ENCODE peak calls at places on chromosome 6, in nine cellular contexts. I is endothelial cell of umbilical vein, Y is breast epithelium, V is K562, H is stomach, U is H1, E is GM12878, M is spleen, C is HCT116. S is an unnamed sample.

GRCh38 chr6:148414836-148415235 is 72.2 kb downstream of the SASH1 start:
- DNase-seq in I (peak), Y (no peak), V (no peak), H (no peak), U (no peak), E (no peak), M (no peak), C (no peak), S (no peak)

GRCh38 chr6:115765966-115766365 is 294.7 kb downstream of the FRK start:
- DNase-seq in I (no peak), Y (no peak), V (no peak), H (no peak), U (no peak), E (no peak), M (no peak), C (no peak), S (no peak)

GRCh38 chr6:169990095-169991030 is 238.9 kb downstream of the ERMARD start:
- DNase-seq in I (peak), Y (no peak), V (no peak), H (peak), U (no peak), E (no peak), M (peak), C (no peak), S (peak)

GRCh38 chr6:13538084-13538483 is 36.3 kb upstream of the SIRT5 start:
- DNase-seq in I (peak), Y (no peak), V (peak), H (no peak), U (no peak), E (no peak), M (no peak), C (peak), S (no peak)

GRCh38 chr6:123829302-123829953 is 25.8 kb downstream of the NKAIN2 start:
- DNase-seq in I (peak), Y (no peak), V (no peak), H (no peak), U (no peak), E (no peak), M (no peak), C (no peak), S (no peak)

GRCh38 chr6:35228483-35228882 is 14.7 kb downstream of the SCUBE3 start:
- DNase-seq in I (no peak), Y (no peak), V (no peak), H (no peak), U (no peak), E (no peak), M (no peak), C (no peak), S (no peak)

GRCh38 chr6:148738939-148739821 is 7.7 kb upstream of the UST start:
- DNase-seq in I (no peak), Y (no peak), V (no peak), H (no peak), U (no peak), E (no peak), M (no peak), C (no peak), S (no peak)

GRCh38 chr6:150685860-150686259 is 86.2 kb downstream of the PLEKHG1 start:
- DNase-seq in I (peak), Y (no peak), V (peak), H (no peak), U (peak), E (peak), M (peak), C (peak), S (peak)

GRCh38 chr6:159701413-159701999 is 8.5 kb upstream of the SOD2 start:
- DNase-seq in I (peak), Y (no peak), V (no peak), H (no peak), U (no peak), E (no peak), M (no peak), C (no peak), S (no peak)

GRCh38 chr6:63803371-63803770 is 167.8 kb downstream of the PHF3 start:
- DNase-seq in I (no peak), Y (no peak), V (no peak), H (no peak), U (no peak), E (no peak), M (no peak), C (no peak), S (no peak)

GRCh38 chr6:148082721-148083120 is 259.9 kb upstream of the SASH1 start:
- DNase-seq in I (no peak), Y (no peak), V (no peak), H (no peak), U (no peak), E (no peak), M (no peak), C (no peak), S (no peak)

GRCh38 chr6:110965629-110966229 is 7.2 kb downstream of the GTF3C6 start:
- DNase-seq in I (no peak), Y (no peak), V (no peak), H (no peak), U (no peak), E (no peak), M (no peak), C (no peak), S (no peak)

GRCh38 chr6:20632696-20633095 is 98.4 kb downstream of the CDKAL1 start:
- DNase-seq in I (no peak), Y (no peak), V (no peak), H (no peak), U (no peak), E (no peak), M (no peak), C (no peak), S (no peak)

GRCh38 chr6:6984585-6985366 is 123.0 kb upstream of the RREB1 start:
- DNase-seq in I (no peak), Y (no peak), V (no peak), H (no peak), U (no peak), E (no peak), M (no peak), C (no peak), S (peak)

GRCh38 chr6:42021847-42022754 is 28.2 kb upstream of the TAF8 start:
- DNase-seq in I (no peak), Y (no peak), V (no peak), H (no peak), U (no peak), E (no peak), M (peak), C (no peak), S (no peak)

GRCh38 chr6:64750910-64751309 is 956.1 kb downstream of the EYS start:
- DNase-seq in I (no peak), Y (no peak), V (no peak), H (no peak), U (no peak), E (no peak), M (no peak), C (no peak), S (no peak)

GRCh38 chr6:158609455-158610155 is 34.9 kb downstream of the DYNLT1 start:
- DNase-seq in I (no peak), Y (no peak), V (no peak), H (no peak), U (no peak), E (no peak), M (no peak), C (no peak), S (no peak)

GRCh38 chr6:111175135-111175534 is 87.8 kb downstream of the SLC16A10 start:
- DNase-seq in I (no peak), Y (no peak), V (no peak), H (no peak), U (no peak), E (no peak), M (no peak), C (no peak), S (no peak)

GRCh38 chr6:169326067-169326799 is 72.6 kb upstream of the THBS2 start:
- DNase-seq in I (no peak), Y (no peak), V (no peak), H (no peak), U (peak), E (no peak), M (no peak), C (peak), S (no peak)

GRCh38 chr6:143507358-143508145 is 4.0 kb downstream of the FUCA2 start:
- DNase-seq in I (no peak), Y (no peak), V (no peak), H (no peak), U (no peak), E (no peak), M (no peak), C (no peak), S (no peak)

GRCh38 chr6:44219053-44219814 is 2.5 kb downstream of the MYMX start:
- DNase-seq in I (peak), Y (peak), V (peak), H (peak), U (no peak), E (no peak), M (peak), C (no peak), S (peak)

GRCh38 chr6:42374027-42374669 is 77.6 kb downstream of the TRERF1 start:
- DNase-seq in I (no peak), Y (no peak), V (no peak), H (no peak), U (no peak), E (no peak), M (no peak), C (no peak), S (no peak)

GRCh38 chr6:135183532-135184440 is 2.7 kb downstream of the MYB start:
- DNase-seq in I (peak), Y (no peak), V (peak), H (peak), U (no peak), E (no peak), M (peak), C (peak), S (peak)

GRCh38 chr6:122789862-122790739 is 1.0 kb downstream of the SMPDL3A start:
- DNase-seq in I (peak), Y (peak), V (peak), H (no peak), U (no peak), E (no peak), M (peak), C (no peak), S (no peak)

GRCh38 chr6:1600764-1601615 is 8.7 kb upstream of the FOXC1 start:
- DNase-seq in I (peak), Y (no peak), V (no peak), H (no peak), U (no peak), E (no peak), M (peak), C (no peak), S (no peak)

GRCh38 chr6:137798261-137798660 is 68.8 kb upstream of the TNFAIP3 start:
- DNase-seq in I (no peak), Y (no peak), V (no peak), H (no peak), U (no peak), E (no peak), M (no peak), C (no peak), S (no peak)

GRCh38 chr6:122676688-122677087 is 66.5 kb downstream of the PKIB start:
- DNase-seq in I (no peak), Y (no peak), V (no peak), H (no peak), U (no peak), E (no peak), M (no peak), C (no peak), S (no peak)

GRCh38 chr6:35710241-35710847 is 21.6 kb upstream of the FKBP5 start:
- DNase-seq in I (no peak), Y (no peak), V (no peak), H (peak), U (no peak), E (no peak), M (no peak), C (no peak), S (no peak)

GRCh38 chr6:136920216-136920857 is 1.8 kb upstream of the SLC35D3 start:
- DNase-seq in I (peak), Y (no peak), V (no peak), H (no peak), U (no peak), E (no peak), M (no peak), C (no peak), S (no peak)

GRCh38 chr6:136685540-136686108 is 106.7 kb downstream of the MAP3K5 start:
- DNase-seq in I (no peak), Y (no peak), V (no peak), H (no peak), U (no peak), E (no peak), M (no peak), C (peak), S (no peak)

GRCh38 chr6:6749791-6750434 is 161.4 kb downstream of the LY86 start:
- DNase-seq in I (peak), Y (peak), V (peak), H (peak), U (no peak), E (no peak), M (no peak), C (peak), S (peak)

GRCh38 chr6:12182676-12183075 is 107.5 kb upstream of the EDN1 start:
- DNase-seq in I (no peak), Y (no peak), V (no peak), H (no peak), U (no peak), E (no peak), M (no peak), C (no peak), S (no peak)

DNA sequence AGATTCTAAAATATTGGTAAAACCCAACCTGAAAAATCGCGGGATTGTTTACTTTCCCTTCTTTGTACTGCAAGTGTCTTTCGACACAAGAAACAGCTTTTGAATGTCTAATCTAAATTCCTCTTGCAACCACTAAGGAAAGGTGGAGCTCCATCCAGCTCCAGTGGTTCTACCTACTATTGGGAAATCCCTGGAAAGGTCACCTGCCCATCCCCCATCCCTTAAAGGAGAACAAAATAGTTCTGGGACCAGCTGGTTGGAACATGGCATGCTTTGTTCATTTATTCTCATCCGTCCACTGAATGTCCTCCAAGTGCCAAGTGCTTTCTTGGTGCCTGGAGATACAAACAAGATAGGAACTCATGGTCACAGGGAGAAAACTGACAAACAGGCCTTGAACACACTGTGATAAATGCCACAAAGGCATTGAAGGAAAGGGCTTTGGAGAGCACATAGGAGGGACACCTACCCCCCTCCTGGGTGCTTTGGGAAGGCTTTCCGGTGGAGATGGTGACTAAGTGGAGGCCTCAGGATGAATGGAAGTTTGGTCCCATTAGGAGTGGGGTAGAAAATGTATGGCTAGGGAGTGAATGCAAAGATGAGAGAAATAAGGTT is 2.3 kb upstream of the CITED2 start:
- DNase-seq in I (peak), Y (peak), V (no peak), H (peak), U (no peak), E (no peak), M (no peak), C (no peak), S (peak)
- H3K4me3 ChIP-seq in I (no peak), Y (peak), V (peak), H (peak), U (peak), E (no peak), M (no peak), C (peak), S (no peak)

DNA sequence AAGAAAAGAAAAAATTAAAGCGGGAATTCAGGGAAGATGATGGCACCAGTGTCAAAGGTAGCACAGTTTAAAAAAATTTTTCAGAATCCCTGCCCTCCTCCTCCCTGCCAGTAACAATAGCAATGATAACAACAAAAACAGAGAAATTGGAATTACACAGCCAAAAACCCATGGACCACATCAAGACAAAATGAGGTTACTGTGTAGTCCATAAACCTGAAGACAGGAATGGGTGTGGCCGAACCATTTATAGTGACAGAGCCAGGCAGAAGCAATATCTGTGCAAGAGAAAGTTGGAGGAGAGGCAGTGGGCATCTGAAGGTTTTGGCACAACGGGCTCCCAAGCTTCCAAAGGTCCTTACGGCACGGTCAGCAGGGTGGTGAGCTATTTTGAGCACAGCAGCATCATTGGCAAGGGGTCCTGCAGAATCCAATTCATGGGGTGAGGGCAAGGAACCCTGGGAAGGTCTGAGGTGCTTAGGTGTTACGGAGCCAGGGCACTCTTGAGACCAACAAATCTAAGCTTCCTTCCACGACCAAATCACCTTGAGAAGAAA is 202.3 kb downstream of the GMPR start:
- DNase-seq in I (no peak), Y (no peak), V (no peak), H (no peak), U (no peak), E (no peak), M (no peak), C (no peak), S (no peak)
- TF ChIP-seq POLR2A in I (no peak), Y (no peak), V (no peak), H (no peak), U (no peak), E (no peak), M (no peak), C (no peak), S (no peak)

DNA sequence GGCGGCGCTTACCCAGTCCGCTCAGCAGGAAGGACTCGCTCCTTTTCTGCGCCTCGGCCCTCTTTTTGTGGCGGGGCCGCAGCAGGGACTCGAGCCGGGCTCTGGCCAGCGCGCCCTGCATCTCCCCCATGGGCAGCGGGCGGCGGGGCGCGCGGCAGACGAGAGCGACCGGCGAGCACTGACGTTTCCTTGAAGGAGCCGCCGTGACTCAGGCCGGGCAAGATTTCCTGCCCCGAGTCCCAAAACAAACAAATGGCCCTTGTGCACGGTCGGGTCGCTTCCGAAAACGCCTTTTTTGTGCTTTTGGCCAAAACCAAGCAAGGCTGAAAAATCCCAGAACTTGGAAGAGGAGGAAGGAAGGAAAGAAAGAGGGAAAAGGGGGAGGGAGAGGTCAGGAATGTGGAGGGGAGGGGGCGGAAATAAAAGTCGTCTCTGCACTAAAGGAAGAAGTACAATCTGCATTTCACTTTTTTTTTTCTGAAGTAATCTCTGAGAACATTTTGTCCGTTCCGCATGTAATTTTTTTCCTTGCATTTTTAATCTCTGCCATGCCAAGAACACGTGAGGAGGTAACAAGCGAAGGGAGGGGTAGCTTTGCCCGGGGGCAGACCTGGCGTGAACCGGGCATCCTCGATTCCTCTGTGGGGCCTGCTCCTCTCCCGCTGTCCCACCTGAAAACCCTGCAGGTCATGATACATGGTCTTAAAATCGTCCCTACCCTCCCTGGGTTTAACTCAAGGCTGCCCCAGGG is 123.3 kb upstream of the SLC2A12 start:
- DNase-seq in I (peak), Y (peak), V (no peak), H (peak), U (no peak), E (no peak), M (peak), C (peak), S (peak)
- TF ChIP-seq POLR2AphosphoS5 in I (peak), Y (no peak), V (no peak), H (peak), U (no peak), E (no peak), M (peak), C (no peak), S (peak)

GRCh38 chr6:27293436-27294152 is 18.5 kb downstream of the POM121L2 start:
- DNase-seq in I (no peak), Y (no peak), V (peak), H (no peak), U (no peak), E (no peak), M (no peak), C (peak), S (no peak)
- H3K4me3 ChIP-seq in I (no peak), Y (no peak), V (peak), H (no peak), U (peak), E (peak), M (no peak), C (no peak), S (no peak)

GRCh38 chr6:88760091-88760490 is 203.3 kb downstream of the RNGTT start:
- DNase-seq in I (peak), Y (no peak), V (no peak), H (no peak), U (no peak), E (no peak), M (no peak), C (no peak), S (no peak)

GRCh38 chr6:88763160-88763559 is 200.3 kb downstream of the RNGTT start:
- DNase-seq in I (no peak), Y (no peak), V (no peak), H (no peak), U (no peak), E (no peak), M (no peak), C (no peak), S (no peak)

GRCh38 chr6:88761237-88762031 is 202.0 kb downstream of the RNGTT start:
- DNase-seq in I (no peak), Y (no peak), V (peak), H (no peak), U (no peak), E (peak), M (no peak), C (no peak), S (no peak)
- TF ChIP-seq POLR2A in I (no peak), Y (no peak), V (no peak), H (no peak), U (no peak), E (no peak), M (no peak), C (no peak), S (no peak)

S was measured in transverse colon.